ENCODE peak calls at places on chromosomes 12 and 14, in ten cellular contexts. Q is body of pancreas; M is NCI-H146; U is activated T-cell treated with anti-CD3 and anti-CD28 coated beads for 24 hours; R is central memory CD4-positive, alpha-beta T cell; S is GM10248; E is substantia nigra; W is fibroblast of gingiva; T is foreskin keratinocyte; D is astrocyte of the spinal cord. O is an unnamed sample.
A peak's percentile ranks its signal among the peaks of the same experiment; 100 is the strongest.

GRCh38 chr12:121145221-121145620 is 12.5 kb downstream of the P2RX7 start:
- DNase-seq in Q (no peak), M (no peak), U (no peak), R (no peak), S (no peak), E (no peak), W (no peak), T (no peak), D (peak; percentile 7), O (no peak)

GRCh38 chr12:113285679-113286645 is 48.9 kb downstream of the SLC8B1 start:
- DNase-seq in Q (no peak), M (no peak), U (no peak), R (no peak), S (no peak), E (no peak), W (no peak), T (no peak), D (no peak), O (no peak)

GRCh38 chr12:100493371-100494012 is 19.8 kb downstream of the NR1H4 start:
- DNase-seq in Q (no peak), M (no peak), U (no peak), R (no peak), S (no peak), E (no peak), W (no peak), T (peak; percentile 20), D (no peak), O (no peak)

GRCh38 chr14:101636081-101636560 is 74.8 kb downstream of the DIO3 start:
- DNase-seq in Q (no peak), M (no peak), U (no peak), R (no peak), S (peak; percentile 22), E (no peak), W (no peak), T (no peak), D (no peak), O (no peak)

GRCh38 chr14:54572316-54572715 is 5.4 kb downstream of the SAMD4A start:
- DNase-seq in Q (no peak), M (no peak), U (no peak), R (no peak), S (no peak), E (no peak), W (no peak), T (no peak), D (no peak), O (peak; percentile 53)

GRCh38 chr14:103652806-103653205 is 23.8 kb downstream of the KLC1 start:
- DNase-seq in Q (no peak), M (no peak), U (no peak), R (no peak), S (no peak), E (no peak), W (no peak), T (no peak), D (no peak), O (no peak)

GRCh38 chr14:98192946-98193345 is 1079.1 kb downstream of the BCL11B start:
- DNase-seq in Q (no peak), M (no peak), U (no peak), R (no peak), S (no peak), E (no peak), W (no peak), T (no peak), D (no peak), O (no peak)

GRCh38 chr12:76028649-76029277 is 2.8 kb downstream of the PHLDA1 start:
- DNase-seq in Q (no peak), M (no peak), U (no peak), R (no peak), S (no peak), E (no peak), W (no peak), T (no peak), D (peak; percentile 42), O (no peak)

GRCh38 chr12:72074956-72075355 is 136.3 kb downstream of the TPH2 start:
- DNase-seq in Q (no peak), M (no peak), U (no peak), R (no peak), S (no peak), E (no peak), W (no peak), T (no peak), D (no peak), O (no peak)

GRCh38 chr14:100554082-100554677 is 33.0 kb downstream of the BEGAIN start:
- DNase-seq in Q (no peak), M (no peak), U (no peak), R (no peak), S (no peak), E (no peak), W (no peak), T (no peak), D (no peak), O (no peak)

GRCh38 chr14:70116278-70116677 is 72.5 kb downstream of the SLC8A3 start:
- DNase-seq in Q (no peak), M (no peak), U (no peak), R (no peak), S (no peak), E (no peak), W (no peak), T (no peak), D (no peak), O (no peak)

GRCh38 chr14:35286707-35287106 is 5.5 kb upstream of the PSMA6 start:
- DNase-seq in Q (no peak), M (no peak), U (no peak), R (no peak), S (no peak), E (no peak), W (no peak), T (no peak), D (no peak), O (no peak)

GRCh38 chr14:102784892-102785597 is 7.8 kb downstream of the TRAF3 start:
- DNase-seq in Q (no peak), M (no peak), U (no peak), R (no peak), S (no peak), E (no peak), W (no peak), T (no peak), D (no peak), O (no peak)

GRCh38 chr14:98408713-98409112 is 863.3 kb downstream of the BCL11B start:
- DNase-seq in Q (no peak), M (no peak), U (no peak), R (no peak), S (no peak), E (no peak), W (no peak), T (no peak), D (no peak), O (no peak)

GRCh38 chr14:51546603-51547258 is 105.0 kb upstream of the FRMD6 start:
- DNase-seq in Q (no peak), M (no peak), U (no peak), R (no peak), S (no peak), E (no peak), W (no peak), T (no peak), D (no peak), O (no peak)

GRCh38 chr12:84637926-84638325 is 274.7 kb downstream of the SLC6A15 start:
- DNase-seq in Q (no peak), M (peak; percentile 35), U (no peak), R (no peak), S (no peak), E (no peak), W (peak; percentile 60), T (peak; percentile 12), D (peak; percentile 57), O (no peak)

GRCh38 chr12:94644141-94644575 is 6.2 kb downstream of the TMCC3 start:
- DNase-seq in Q (no peak), M (no peak), U (no peak), R (no peak), S (no peak), E (peak; percentile 37), W (peak; percentile 20), T (peak; percentile 90), D (peak; percentile 57), O (no peak)

GRCh38 chr12:14275886-14276285 is 89.6 kb upstream of the ATF7IP start:
- DNase-seq in Q (no peak), M (no peak), U (no peak), R (peak; percentile 14), S (no peak), E (no peak), W (no peak), T (no peak), D (no peak), O (no peak)

GRCh38 chr12:31726575-31726974 is 2.2 kb downstream of the AMN1 start:
- DNase-seq in Q (no peak), M (no peak), U (no peak), R (no peak), S (no peak), E (no peak), W (no peak), T (no peak), D (no peak), O (no peak)

GRCh38 chr12:63220921-63221320 is 69.9 kb upstream of the AVPR1A start:
- DNase-seq in Q (no peak), M (no peak), U (no peak), R (no peak), S (no peak), E (no peak), W (no peak), T (no peak), D (no peak), O (no peak)

GRCh38 chr12:88750867-88751543 is 170.7 kb upstream of the KITLG start:
- DNase-seq in Q (no peak), M (no peak), U (no peak), R (no peak), S (no peak), E (no peak), W (no peak), T (no peak), D (no peak), O (no peak)

GRCh38 chr14:65492277-65492676 is 79.7 kb downstream of the FUT8 start:
- DNase-seq in Q (no peak), M (no peak), U (no peak), R (no peak), S (no peak), E (no peak), W (no peak), T (no peak), D (no peak), O (no peak)

GRCh38 chr14:22070119-22070982 is 396.7 kb upstream of the OR4E1 start:
- DNase-seq in Q (no peak), M (no peak), U (peak; percentile 28), R (peak; percentile 51), S (no peak), E (no peak), W (no peak), T (peak; percentile 7), D (no peak), O (no peak)

GRCh38 chr12:74408601-74409166 is 129.0 kb upstream of the ATXN7L3B start:
- DNase-seq in Q (no peak), M (no peak), U (no peak), R (no peak), S (no peak), E (no peak), W (no peak), T (no peak), D (no peak), O (no peak)

GRCh38 chr12:98678946-98679610 is 34.0 kb downstream of the APAF1 start:
- DNase-seq in Q (no peak), M (no peak), U (no peak), R (no peak), S (no peak), E (no peak), W (no peak), T (no peak), D (no peak), O (no peak)

GRCh38 chr12:47192046-47192445 is 112.3 kb upstream of the AMIGO2 start:
- DNase-seq in Q (no peak), M (no peak), U (no peak), R (peak; percentile 40), S (no peak), E (no peak), W (no peak), T (no peak), D (no peak), O (no peak)

GRCh38 chr12:65248656-65249633 is 29.5 kb upstream of the MSRB3 start:
- DNase-seq in Q (no peak), M (no peak), U (peak; percentile 19), R (no peak), S (no peak), E (no peak), W (no peak), T (peak; percentile 40), D (no peak), O (no peak)